ENCODE peak calls at places on chromosomes 4 and X, in six cellular contexts. B is A673, N is Ammon's horn, X is BE2C, D is GOT3, I is kidney glomerular epithelial cell. G is an unnamed sample.

GRCh38 chr4:77110707-77111106 is 34.9 kb upstream of the CCNI start:
- DNase-seq in D (no peak), B (no peak), X (no peak), N (no peak), I (no peak), G (no peak)

GRCh38 chr4:38368612-38369011 is 295.4 kb upstream of the KLF3 start:
- DNase-seq in N (no peak), X (no peak), I (peak; percentile 79), B (peak; percentile 33), D (no peak), G (no peak)

GRCh38 chrX:44570524-44570923 is 27.9 kb upstream of the FUNDC1 start:
- DNase-seq in D (no peak), X (no peak), N (peak; percentile 3), B (peak; percentile 22), I (peak; percentile 0), G (no peak)

GRCh38 chrX:46686003-46686645 is 72.8 kb downstream of the SLC9A7 start:
- DNase-seq in I (peak; percentile 13), B (peak; percentile 69), X (peak; percentile 11), D (no peak), N (peak; percentile 17), G (no peak)

GRCh38 chrX:114344756-114345155 is 239.1 kb upstream of the HTR2C start:
- DNase-seq in I (no peak), B (peak; percentile 82), N (peak; percentile 10), D (no peak), X (no peak), G (peak; percentile 7)

GRCh38 chr4:108370291-108370690 is 201.6 kb upstream of the LEF1 start:
- DNase-seq in I (no peak), X (no peak), D (no peak), N (no peak), B (no peak), G (no peak)

GRCh38 chrX:915427-916234 is 285.0 kb downstream of the SHOX start:
- DNase-seq in X (no peak), N (no peak), I (no peak), D (no peak), B (no peak), G (no peak)

GRCh38 chr4:2337896-2338295 is 76.0 kb upstream of the MXD4 start:
- DNase-seq in D (no peak), X (no peak), I (no peak), N (no peak), B (no peak), G (no peak)

GRCh38 chr4:20422398-20422797 is 170.7 kb downstream of the SLIT2 start:
- DNase-seq in D (peak; percentile 1), X (peak; percentile 75), I (peak; percentile 35), B (peak; percentile 70), N (peak; percentile 60), G (peak; percentile 9)

GRCh38 chr4:186104114-186104894 is at the start of gene FAM149A:
- DNase-seq in N (peak; percentile 38), I (peak; percentile 23), X (peak; percentile 19), D (no peak), B (peak; percentile 21), G (no peak)

GRCh38 chrX:2469196-2469685 is 31.5 kb downstream of the DHRSX start:
- DNase-seq in I (no peak), B (no peak), D (no peak), N (no peak), X (no peak), G (no peak)

GRCh38 chr4:54384563-54384962 is 155.5 kb downstream of the PDGFRA start:
- DNase-seq in N (peak; percentile 72), D (no peak), I (no peak), X (no peak), B (peak; percentile 29), G (no peak)

GRCh38 chr4:151422862-151423261 is 13.9 kb downstream of the FHIP1A start:
- DNase-seq in D (no peak), I (no peak), N (no peak), B (no peak), X (no peak), G (no peak)

GRCh38 chrX:2452317-2452784 is 48.4 kb downstream of the DHRSX start:
- DNase-seq in B (no peak), N (no peak), X (no peak), I (no peak), D (no peak), G (no peak)

GRCh38 chr4:70671091-70671490 is 4.8 kb upstream of the JCHAIN start:
- DNase-seq in X (no peak), D (no peak), N (no peak), B (no peak), I (peak; percentile 14), G (no peak)

GRCh38 chr4:150244600-150244999 is 166.4 kb downstream of the DCLK2 start:
- DNase-seq in X (no peak), D (no peak), N (no peak), B (peak; percentile 65), I (peak; percentile 53), G (peak; percentile 41)

GRCh38 chr4:179719766-179720470 is 2277.7 kb upstream of the AGA start:
- DNase-seq in B (peak; percentile 66), X (no peak), N (no peak), D (no peak), I (no peak), G (no peak)

GRCh38 chr4:178970433-178971140 is 1528.3 kb upstream of the AGA start:
- DNase-seq in I (no peak), B (no peak), N (no peak), D (no peak), X (no peak), G (no peak)

GRCh38 chrX:32084757-32085156 is 1012.9 kb upstream of the FTHL17 start:
- DNase-seq in D (no peak), B (no peak), I (no peak), X (no peak), N (no peak), G (no peak)

GRCh38 chrX:18377802-18378201 is 23.3 kb upstream of the SCML2 start:
- DNase-seq in N (no peak), D (no peak), B (peak; percentile 65), X (peak; percentile 36), I (peak; percentile 4), G (no peak)

GRCh38 chr4:6956087-6956433 is 46.4 kb downstream of the TBC1D14 start:
- DNase-seq in B (no peak), X (no peak), N (no peak), I (no peak), D (no peak), G (no peak)

GRCh38 chr4:113292371-113293042 is 243.1 kb downstream of the ANK2 start:
- DNase-seq in X (no peak), B (no peak), D (no peak), N (peak; percentile 89), I (no peak), G (no peak)

GRCh38 chr4:4861592-4862551 is 2.4 kb downstream of the MSX1 start:
- DNase-seq in I (no peak), X (no peak), B (no peak), N (no peak), D (no peak), G (no peak)

GRCh38 chr4:26746742-26747351 is 113.8 kb upstream of the STIM2 start:
- DNase-seq in N (no peak), X (no peak), D (no peak), I (no peak), B (no peak), G (no peak)

GRCh38 chr4:36351082-36351666 is 69.8 kb downstream of the DTHD1 start:
- DNase-seq in X (peak; percentile 39), B (peak; percentile 61), N (peak; percentile 89), I (peak; percentile 33), D (peak; percentile 1), G (no peak)

GRCh38 chrX:57406149-57406548 is 119.6 kb downstream of the FAAH2 start:
- DNase-seq in X (no peak), D (no peak), B (no peak), N (no peak), I (no peak), G (no peak)

GRCh38 chr4:52861879-52862604 is at the start of gene RASL11B:
- DNase-seq in X (peak; percentile 92), N (peak; percentile 86), B (peak; percentile 76), D (peak; percentile 14), I (peak; percentile 37), G (no peak)

GRCh38 chr4:25012671-25013070 is 18.1 kb downstream of the LGI2 start:
- DNase-seq in I (no peak), B (no peak), N (no peak), X (no peak), D (no peak), G (no peak)

GRCh38 chr4:829291-829690 is 3.4 kb upstream of the CPLX1 start:
- DNase-seq in N (no peak), D (no peak), B (no peak), I (no peak), X (no peak), G (no peak)

GRCh38 chr4:80192937-80193336 is 4.4 kb upstream of the PRDM8 start:
- DNase-seq in X (no peak), I (peak; percentile 19), N (no peak), D (no peak), B (no peak), G (peak; percentile 25)

GRCh38 chr4:122117743-122118142 is 34.4 kb upstream of the BLTP1 start:
- DNase-seq in N (no peak), B (no peak), I (no peak), X (no peak), D (no peak), G (no peak)

GRCh38 chrX:2828404-2829065 is at the start of gene GYG2:
- DNase-seq in N (no peak), I (no peak), X (peak; percentile 6), D (peak; percentile 10), B (peak; percentile 26), G (no peak)

GRCh38 chrX:110671068-110671803 is 124.4 kb downstream of the CHRDL1 start:
- DNase-seq in D (no peak), N (no peak), B (peak; percentile 17), X (no peak), I (no peak), G (no peak)

G was measured in kidney epithelial cell.